ENCODE peak calls at places on chromosome 5, in seven cellular contexts. S is adipocyte, P is stomach, J is HepG2, O is fibroblast of the aortic adventitia, B is brain microvascular endothelial cell, Y is esophagus muscularis mucosa. U is an unnamed sample.

GRCh38 chr5:5436206-5436765 is 13.8 kb downstream of the ICE1 start:
- DNase-seq in S (no peak), P (no peak), J (no peak), O (no peak), B (no peak), Y (no peak), U (no peak)

GRCh38 chr5:77082280-77082679 is 4.8 kb downstream of the ZBED3 start:
- DNase-seq in S (no peak), P (no peak), J (no peak), O (no peak), B (no peak), Y (no peak), U (no peak)

GRCh38 chr5:102855684-102856373 is 100.7 kb downstream of the PAM start:
- DNase-seq in S (no peak), P (no peak), J (no peak), O (no peak), B (no peak), Y (no peak), U (no peak)

GRCh38 chr5:142618125-142618524 is 67.8 kb downstream of the FGF1 start:
- DNase-seq in S (peak; percentile 35), P (no peak), J (no peak), O (peak; percentile 56), B (peak; percentile 81), Y (no peak), U (no peak)

GRCh38 chr5:150355791-150356190 is 1.7 kb upstream of the TCOF1 start:
- DNase-seq in S (no peak), P (no peak), J (no peak), O (no peak), B (no peak), Y (no peak), U (no peak)

GRCh38 chr5:97149689-97150088 is 7.3 kb upstream of the LIX1 start:
- DNase-seq in S (no peak), P (no peak), J (no peak), O (no peak), B (no peak), Y (no peak), U (no peak)

GRCh38 chr5:102223542-102224444 is 72.3 kb downstream of the SLCO4C1 start:
- DNase-seq in S (peak; percentile 13), P (no peak), J (peak; percentile 68), O (peak; percentile 30), B (no peak), Y (no peak), U (no peak)

GRCh38 chr5:65803699-65804426 is 81.9 kb downstream of the NLN start:
- DNase-seq in S (no peak), P (no peak), J (no peak), O (peak; percentile 77), B (no peak), Y (no peak), U (no peak)

GRCh38 chr5:122078116-122078865 is at the start of gene LOX:
- DNase-seq in S (peak; percentile 98), P (peak; percentile 50), J (peak; percentile 47), O (peak; percentile 98), B (peak; percentile 95), Y (peak; percentile 93), U (peak; percentile 60)

GRCh38 chr5:10377081-10377480 is 23.6 kb downstream of the MARCHF6 start:
- DNase-seq in S (no peak), P (no peak), J (no peak), O (no peak), B (no peak), Y (no peak), U (no peak)

GRCh38 chr5:56463944-56464571 is 230.9 kb upstream of the ANKRD55 start:
- DNase-seq in S (no peak), P (no peak), J (no peak), O (no peak), B (no peak), Y (no peak), U (no peak)

GRCh38 chr5:67246108-67246507 is 49.5 kb upstream of the CD180 start:
- DNase-seq in S (peak; percentile 95), P (no peak), J (peak; percentile 49), O (peak; percentile 94), B (peak; percentile 60), Y (no peak), U (peak; percentile 42)

GRCh38 chr5:80198399-80198798 is 57.4 kb downstream of the SERINC5 start:
- DNase-seq in S (no peak), P (no peak), J (no peak), O (no peak), B (no peak), Y (no peak), U (no peak)

GRCh38 chr5:83026930-83027687 is 50.1 kb downstream of the TMEM167A start:
- DNase-seq in S (no peak), P (no peak), J (no peak), O (no peak), B (no peak), Y (no peak), U (no peak)

GRCh38 chr5:181058321-181058720 is 18.3 kb downstream of the BTNL9 start:
- DNase-seq in S (no peak), P (no peak), J (no peak), O (no peak), B (no peak), Y (peak; percentile 75), U (no peak)
- H3K4me3 ChIP-seq in S (no peak overlapping the region), P (no peak overlapping the region), J (no peak overlapping the region), O (no peak overlapping the region), B (no peak overlapping the region), Y (no peak overlapping the region), U (no peak overlapping the region)

DNA sequence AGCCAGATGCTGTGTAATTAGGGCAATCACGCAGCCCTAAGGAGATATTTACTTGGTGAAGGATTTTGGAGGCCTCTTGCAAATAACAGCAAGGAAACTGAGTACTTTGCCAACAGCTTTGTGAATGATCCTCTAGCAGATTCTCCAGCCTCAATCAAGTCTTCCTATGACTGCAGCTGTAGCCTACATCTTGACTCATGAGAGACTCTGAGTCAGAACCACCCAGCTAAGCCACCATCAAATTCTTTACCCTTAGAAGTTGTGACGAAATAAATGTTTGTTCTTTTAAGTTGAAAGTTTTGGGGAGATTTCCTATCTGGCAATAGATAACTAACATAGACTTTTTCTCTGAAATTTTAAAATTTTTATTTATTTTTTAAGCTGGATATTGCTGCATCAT is 237.6 kb upstream of the CCNH start:
- DNase-seq in S (no peak), P (no peak), J (no peak), O (no peak), B (no peak), Y (no peak), U (no peak)
- H3K4me3 ChIP-seq in S (no peak overlapping the region), P (no peak overlapping the region), J (no peak overlapping the region), O (no peak overlapping the region), B (no peak overlapping the region), Y (no peak overlapping the region), U (no peak overlapping the region)

DNA sequence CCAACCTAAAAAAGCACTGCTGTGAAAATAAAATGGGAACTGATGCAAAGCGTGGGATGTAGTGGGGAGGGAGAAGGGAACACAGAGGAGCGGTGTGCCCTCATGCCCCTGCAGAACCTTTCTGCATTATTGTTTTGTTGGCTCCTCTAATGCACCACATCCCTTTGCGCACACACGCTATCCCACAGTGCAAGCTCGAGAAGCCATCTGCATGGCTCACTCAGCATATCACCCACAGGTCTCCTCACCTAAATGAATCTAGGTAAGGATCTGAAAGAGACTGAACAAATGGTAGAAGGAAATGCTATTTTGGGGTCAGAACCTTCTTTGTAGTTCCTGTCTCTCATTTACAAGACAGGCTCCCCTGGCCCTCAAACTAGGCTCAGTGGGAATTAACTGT is 169.5 kb downstream of the SPOCK1 start:
- DNase-seq in S (no peak), P (no peak), J (no peak), O (no peak), B (no peak), Y (no peak), U (no peak)
- H3K4me3 ChIP-seq in S (no peak overlapping the region), P (no peak overlapping the region), J (no peak overlapping the region), O (no peak overlapping the region), B (no peak overlapping the region), Y (no peak overlapping the region), U (no peak overlapping the region)

GRCh38 chr5:128962211-128962610 is 3.1 kb upstream of the SLC27A6 start:
- DNase-seq in S (no peak), P (no peak), J (no peak), O (no peak), B (no peak), Y (no peak), U (no peak)

GRCh38 chr5:128966846-128967245 is 1.6 kb downstream of the SLC27A6 start:
- DNase-seq in S (no peak), P (no peak), J (no peak), O (no peak), B (no peak), Y (no peak), U (no peak)

GRCh38 chr5:128966375-128966774 is 1.1 kb downstream of the SLC27A6 start:
- DNase-seq in S (no peak), P (no peak), J (no peak), O (no peak), B (no peak), Y (no peak), U (no peak)

GRCh38 chr5:128965011-128965637 is at the start of gene SLC27A6:
- DNase-seq in S (peak; percentile 4), P (no peak), J (no peak), O (no peak), B (no peak), Y (no peak), U (peak; percentile 17)

DNA sequence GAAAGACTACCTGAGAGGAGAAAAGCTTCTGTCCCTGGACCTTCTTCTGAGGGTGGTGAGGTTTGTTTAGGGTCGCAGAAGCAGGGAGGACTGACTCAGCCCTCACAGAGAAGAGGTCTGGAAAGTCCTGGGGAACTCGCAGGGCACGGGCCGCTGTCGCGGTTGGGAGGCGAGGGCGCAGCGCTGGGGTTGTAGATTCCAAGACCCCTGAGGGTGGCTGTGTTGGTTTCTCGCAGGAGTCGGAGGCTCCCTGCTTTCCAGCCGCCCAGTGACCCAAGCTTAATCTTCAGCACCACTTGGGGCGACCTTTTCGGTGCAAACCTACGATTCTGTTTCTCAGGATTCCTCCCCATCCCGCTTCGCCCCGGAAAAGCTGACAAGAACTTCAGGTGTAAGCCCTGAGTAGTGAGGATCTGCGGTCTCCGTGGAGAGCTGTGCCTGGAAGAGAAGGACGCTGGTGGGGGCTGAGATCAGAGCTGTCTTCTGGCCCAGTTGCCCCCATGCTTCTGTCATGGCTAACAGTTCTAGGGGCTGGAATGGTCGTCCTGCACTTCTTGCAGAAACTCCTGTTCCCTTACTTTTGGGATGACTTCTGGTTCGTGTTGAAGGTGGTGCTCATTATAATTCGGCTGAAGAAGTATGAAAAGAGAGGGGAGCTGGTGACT is 482 bp downstream of the SLC27A6 start:
- DNase-seq in S (no peak), P (no peak), J (no peak), O (no peak), B (no peak), Y (no peak), U (no peak)
- H3K4me3 ChIP-seq in S (peak overlapping the region; percentile 54), P (peak overlapping the region; percentile 20), J (no peak overlapping the region), O (no peak overlapping the region), B (peak overlapping the region; percentile 55), Y (peak overlapping the region; percentile 60), U (peak overlapping the region; percentile 9)

DNA sequence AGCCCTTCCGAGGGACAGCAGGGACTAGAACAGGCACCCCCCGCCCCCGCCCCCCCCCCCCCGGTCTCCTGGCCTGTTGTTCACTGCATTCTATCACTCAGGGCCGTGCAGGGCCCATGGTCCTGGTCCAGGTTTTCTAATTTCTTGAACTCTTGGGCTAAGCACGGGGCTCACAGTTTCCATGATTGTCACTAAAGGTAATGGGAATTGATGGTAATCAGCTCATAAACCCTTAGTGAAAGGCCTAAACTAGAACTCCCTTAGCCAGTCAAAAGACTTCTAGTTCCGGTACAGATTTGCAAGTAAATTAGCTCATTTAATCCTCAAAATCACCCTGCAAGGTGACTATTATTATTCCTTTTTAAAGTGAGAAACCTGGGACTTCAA is 14.7 kb upstream of the PWWP2A start:
- DNase-seq in S (no peak), P (no peak), J (no peak), O (no peak), B (no peak), Y (no peak), U (no peak)
- H3K4me3 ChIP-seq in S (no peak overlapping the region), P (no peak overlapping the region), J (no peak overlapping the region), O (no peak overlapping the region), B (no peak overlapping the region), Y (peak overlapping the region; percentile 37), U (no peak overlapping the region)

U was measured in colonic mucosa.